ENCODE peak calls at places on chromosome 12, in seven cellular contexts. One of them, this sample, is unnamed.

GRCh38 chr12:57133916-57134315 is 5.6 kb downstream of the LRP1 start:
- DNase-seq in retinal pigment epithelial cell: no peak
- DNase-seq in A549: no peak
- DNase-seq in H9: no peak
- DNase-seq in cardiac fibroblast: no peak
- DNase-seq in SIG-M5: no peak
- DNase-seq in prostate gland: no peak
- DNase-seq in this sample: no peak

GRCh38 chr12:119695034-119695433 is 27.1 kb downstream of the PRKAB1 start:
- DNase-seq in retinal pigment epithelial cell: no peak
- DNase-seq in H9: peak
- DNase-seq in SIG-M5: no peak
- DNase-seq in cardiac fibroblast: peak
- DNase-seq in prostate gland: no peak
- DNase-seq in A549: peak
- DNase-seq in this sample: no peak

GRCh38 chr12:122947352-122947792 is 18.9 kb downstream of the ABCB9 start:
- DNase-seq in A549: no peak
- DNase-seq in SIG-M5: no peak
- DNase-seq in cardiac fibroblast: no peak
- DNase-seq in retinal pigment epithelial cell: no peak
- DNase-seq in H9: no peak
- DNase-seq in prostate gland: no peak
- DNase-seq in this sample: no peak

GRCh38 chr12:126369487-126370463 is 1304.5 kb downstream of the AACS start:
- DNase-seq in retinal pigment epithelial cell: peak
- DNase-seq in cardiac fibroblast: peak
- DNase-seq in SIG-M5: no peak
- DNase-seq in A549: no peak
- DNase-seq in prostate gland: no peak
- DNase-seq in H9: no peak
- DNase-seq in this sample: no peak

GRCh38 chr12:120495189-120495722 is 657 bp upstream of the DYNLL1 start:
- DNase-seq in H9: no peak
- DNase-seq in prostate gland: no peak
- DNase-seq in retinal pigment epithelial cell: no peak
- DNase-seq in SIG-M5: no peak
- DNase-seq in cardiac fibroblast: no peak
- DNase-seq in A549: peak
- DNase-seq in this sample: no peak

GRCh38 chr12:95237315-95237714 is 19.7 kb downstream of the VEZT start:
- DNase-seq in cardiac fibroblast: peak
- DNase-seq in SIG-M5: no peak
- DNase-seq in prostate gland: no peak
- DNase-seq in retinal pigment epithelial cell: no peak
- DNase-seq in H9: no peak
- DNase-seq in A549: no peak
- DNase-seq in this sample: no peak

GRCh38 chr12:26971963-26972362 is 33.7 kb downstream of the FGFR1OP2 start:
- DNase-seq in retinal pigment epithelial cell: no peak
- DNase-seq in prostate gland: no peak
- DNase-seq in A549: no peak
- DNase-seq in SIG-M5: no peak
- DNase-seq in cardiac fibroblast: no peak
- DNase-seq in H9: no peak
- DNase-seq in this sample: no peak

GRCh38 chr12:104358353-104359003 is 54.9 kb downstream of the EID3 start:
- DNase-seq in SIG-M5: peak
- DNase-seq in prostate gland: peak
- DNase-seq in retinal pigment epithelial cell: no peak
- DNase-seq in A549: no peak
- DNase-seq in cardiac fibroblast: peak
- DNase-seq in H9: peak
- DNase-seq in this sample: peak

GRCh38 chr12:118055144-118055557 is 5.8 kb downstream of the WSB2 start:
- DNase-seq in SIG-M5: no peak
- DNase-seq in H9: peak
- DNase-seq in cardiac fibroblast: peak
- DNase-seq in retinal pigment epithelial cell: no peak
- DNase-seq in A549: peak
- DNase-seq in prostate gland: no peak
- DNase-seq in this sample: peak

GRCh38 chr12:96493101-96493500 is 3.7 kb downstream of the CFAP54 start:
- DNase-seq in prostate gland: no peak
- DNase-seq in retinal pigment epithelial cell: no peak
- DNase-seq in cardiac fibroblast: no peak
- DNase-seq in A549: no peak
- DNase-seq in H9: no peak
- DNase-seq in SIG-M5: no peak
- DNase-seq in this sample: no peak

This sample was measured in NB4.